ENCODE peak calls at places on chromosome 10, in six cellular contexts. Z is GM12892, G is choroid plexus epithelial cell, F is astrocyte, D is iPS-NIHi11, V is left cardiac atrium. M is an unnamed sample.

GRCh38 chr10:132247943-132248342 is 59.8 kb downstream of the STK32C start:
- DNase-seq in Z (no peak), G (no peak), F (no peak), D (no peak), V (no peak), M (no peak)

GRCh38 chr10:22340362-22341189 is 4.7 kb upstream of the SPAG6 start:
- DNase-seq in Z (no peak), G (peak; percentile 84), F (peak; percentile 58), D (peak; percentile 66), V (peak; percentile 79), M (peak; percentile 93)

GRCh38 chr10:72173635-72174296 is 42.0 kb upstream of the ANAPC16 start:
- DNase-seq in Z (no peak), G (peak; percentile 43), F (peak; percentile 4), D (no peak), V (no peak), M (peak; percentile 39)

GRCh38 chr10:11178606-11179221 is 161.0 kb downstream of the CELF2 start:
- DNase-seq in Z (peak; percentile 40), G (no peak), F (peak; percentile 88), D (no peak), V (peak; percentile 37), M (peak; percentile 40)

GRCh38 chr10:124035928-124036558 is 57.4 kb downstream of the CHST15 start:
- DNase-seq in Z (peak; percentile 80), G (peak; percentile 11), F (no peak), D (no peak), V (peak; percentile 43), M (peak; percentile 71)

GRCh38 chr10:72517244-72517643 is 108.6 kb downstream of the MICU1 start:
- DNase-seq in Z (no peak), G (no peak), F (no peak), D (no peak), V (no peak), M (no peak)

GRCh38 chr10:102642553-102643345 is 1.5 kb upstream of the TRIM8 start:
- DNase-seq in Z (no peak), G (peak; percentile 60), F (no peak), D (no peak), V (peak; percentile 68), M (peak; percentile 79)

GRCh38 chr10:44361080-44361479 is 23.8 kb downstream of the CXCL12 start:
- DNase-seq in Z (no peak), G (peak; percentile 28), F (no peak), D (no peak), V (no peak), M (no peak)

GRCh38 chr10:92573091-92573797 is 649 bp downstream of the IDE start:
- DNase-seq in Z (peak; percentile 51), G (peak; percentile 54), F (peak; percentile 26), D (peak; percentile 27), V (no peak), M (peak; percentile 77)

GRCh38 chr10:62308101-62308500 is 39.5 kb upstream of the RTKN2 start:
- DNase-seq in Z (no peak), G (no peak), F (peak; percentile 42), D (no peak), V (no peak), M (no peak)

GRCh38 chr10:17021661-17022060 is 108.0 kb downstream of the CUBN start:
- DNase-seq in Z (no peak), G (no peak), F (no peak), D (peak; percentile 29), V (no peak), M (no peak)

M was measured in left kidney.